ENCODE peak calls at places on chromosomes 2 and 18, in six cellular contexts. Z is gastrocnemius medialis, L is SK-N-SH, K is esophagus squamous epithelium, A is astrocyte, C is cardiac muscle cell. D is an unnamed sample.

GRCh38 chr18:4870177-4870773 is 326.8 kb downstream of the AKAIN1 start:
- DNase-seq in Z (no peak), K (no peak), L (no peak), A (no peak), C (no peak), D (peak; percentile 40)

GRCh38 chr2:113103958-113104627 is 23.3 kb upstream of the IL1RN start:
- DNase-seq in L (no peak), Z (no peak), A (peak; percentile 18), K (no peak), C (no peak), D (peak; percentile 11)

GRCh38 chr2:210461401-210461800 is 15.2 kb downstream of the LANCL1 start:
- DNase-seq in Z (no peak), A (no peak), C (no peak), K (no peak), L (no peak), D (no peak)

GRCh38 chr2:53202063-53202462 is 565.5 kb upstream of the CHAC2 start:
- DNase-seq in K (no peak), Z (no peak), A (peak; percentile 90), L (no peak), C (peak; percentile 32), D (peak; percentile 89)

GRCh38 chr2:207341114-207341750 is 175.5 kb upstream of the KLF7 start:
- DNase-seq in C (no peak), Z (no peak), A (no peak), L (peak; percentile 55), K (no peak), D (no peak)

GRCh38 chr2:55418072-55418471 is 1.6 kb downstream of the CCDC88A start:
- DNase-seq in K (no peak), A (no peak), C (no peak), L (no peak), Z (no peak), D (no peak)

GRCh38 chr2:8728305-8729015 is 46.6 kb downstream of the ID2 start:
- DNase-seq in Z (no peak), A (no peak), K (no peak), L (no peak), C (no peak), D (no peak)

GRCh38 chr2:135149251-135149650 is 97.2 kb downstream of the RAB3GAP1 start:
- DNase-seq in K (no peak), C (no peak), L (no peak), A (peak; percentile 30), Z (no peak), D (peak; percentile 37)

GRCh38 chr2:43088148-43089073 is 138.0 kb downstream of the ZFP36L2 start:
- DNase-seq in Z (no peak), A (no peak), C (no peak), K (no peak), L (no peak), D (no peak)

GRCh38 chr18:31424383-31424988 is 23.1 kb upstream of the DSG3 start:
- DNase-seq in Z (no peak), K (no peak), C (peak; percentile 71), A (peak; percentile 37), L (peak; percentile 16), D (no peak)

GRCh38 chr2:102226612-102227351 is 40.0 kb downstream of the IL1RL2 start:
- DNase-seq in C (no peak), Z (no peak), A (no peak), L (no peak), K (no peak), D (no peak)

GRCh38 chr2:176115883-176116813 is at the start of gene HOXD10:
- DNase-seq in Z (no peak), K (no peak), C (no peak), A (no peak), L (peak; percentile 90), D (no peak)

GRCh38 chr2:42926438-42927333 is 134.3 kb upstream of the HAAO start:
- DNase-seq in C (no peak), K (no peak), Z (peak; percentile 43), L (no peak), A (no peak), D (no peak)

GRCh38 chr2:69017876-69018275 is 4.9 kb downstream of the ANTXR1 start:
- DNase-seq in L (no peak), K (no peak), C (peak; percentile 20), A (no peak), Z (no peak), D (no peak)

GRCh38 chr2:61786876-61787275 is 67.0 kb downstream of the FAM161A start:
- DNase-seq in C (no peak), A (no peak), L (no peak), Z (no peak), K (no peak), D (no peak)

GRCh38 chr2:158921599-158922408 is 46.6 kb upstream of the TANC1 start:
- DNase-seq in L (no peak), C (no peak), Z (no peak), K (no peak), A (no peak), D (no peak)

GRCh38 chr2:223856021-223856420 is 18.6 kb upstream of the AP1S3 start:
- DNase-seq in A (no peak), K (no peak), C (no peak), Z (no peak), L (no peak), D (no peak)
- H3K4me1 ChIP-seq in A (peaks cover 15% of the 10 kb centered on the region), K (peaks cover 6% of the 10 kb centered on the region), C (no peaks in the 10 kb centered on the region), Z (no peaks in the 10 kb centered on the region), L (no peaks in the 10 kb centered on the region), D (peaks cover 5% of the 10 kb centered on the region)

GRCh38 chr2:157628282-157628531 is 457 bp downstream of the ACVR1C start:
- DNase-seq in C (no peak), K (no peak), Z (no peak), A (no peak), L (no peak), D (no peak)
- TF ChIP-seq CTCF in C (no peak), K (no peak), Z (no peak), A (no peak), L (no peak), D (no peak)

DNA sequence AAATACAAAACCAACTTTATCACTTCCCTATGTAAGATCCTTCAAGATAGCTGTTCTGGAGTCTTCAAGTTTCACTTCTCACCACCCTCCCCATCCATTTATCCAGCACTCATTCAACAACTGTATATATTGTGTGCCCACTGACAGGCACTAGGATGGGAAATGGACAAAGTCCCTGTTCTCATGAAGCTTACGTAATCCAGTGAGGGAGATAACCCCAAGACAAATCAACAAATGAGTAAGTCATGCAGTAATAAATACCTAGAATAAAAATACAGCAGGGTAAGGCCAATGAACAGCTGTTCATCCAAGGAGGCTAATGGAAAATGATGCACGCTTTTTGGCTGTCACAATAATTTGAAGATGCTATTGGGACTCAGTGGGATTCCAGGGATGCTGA is 133.8 kb downstream of the MEMO1 start:
- DNase-seq in A (no peak), K (no peak), C (no peak), Z (no peak), L (no peak), D (no peak)
- H3K4me1 ChIP-seq in A (no peaks in the 10 kb centered on the region), K (no peaks in the 10 kb centered on the region), C (peaks cover 7% of the 10 kb centered on the region), Z (no peaks in the 10 kb centered on the region), L (no peaks in the 10 kb centered on the region), D (no peaks in the 10 kb centered on the region)

GRCh38 chr2:100246163-100247145 is 75.8 kb downstream of the LONRF2 start:
- DNase-seq in L (peak; percentile 49), Z (no peak), C (no peak), K (no peak), A (no peak), D (no peak)
- TF ChIP-seq CTCF in L (peak; percentile 48), Z (no peak), C (peak; percentile 41), K (peak; percentile 25), A (peak; percentile 44), D (peak; percentile 31)

GRCh38 chr2:181307203-181307991 is 149.8 kb upstream of the ITGA4 start:
- DNase-seq in C (no peak), A (no peak), Z (no peak), K (no peak), L (no peak), D (no peak)
- H3K4me1 ChIP-seq in C (peaks cover 5% of the 10 kb centered on the region), A (no peaks in the 10 kb centered on the region), Z (no peaks in the 10 kb centered on the region), K (peaks cover 8% of the 10 kb centered on the region), L (no peaks in the 10 kb centered on the region), D (no peaks in the 10 kb centered on the region)

DNA sequence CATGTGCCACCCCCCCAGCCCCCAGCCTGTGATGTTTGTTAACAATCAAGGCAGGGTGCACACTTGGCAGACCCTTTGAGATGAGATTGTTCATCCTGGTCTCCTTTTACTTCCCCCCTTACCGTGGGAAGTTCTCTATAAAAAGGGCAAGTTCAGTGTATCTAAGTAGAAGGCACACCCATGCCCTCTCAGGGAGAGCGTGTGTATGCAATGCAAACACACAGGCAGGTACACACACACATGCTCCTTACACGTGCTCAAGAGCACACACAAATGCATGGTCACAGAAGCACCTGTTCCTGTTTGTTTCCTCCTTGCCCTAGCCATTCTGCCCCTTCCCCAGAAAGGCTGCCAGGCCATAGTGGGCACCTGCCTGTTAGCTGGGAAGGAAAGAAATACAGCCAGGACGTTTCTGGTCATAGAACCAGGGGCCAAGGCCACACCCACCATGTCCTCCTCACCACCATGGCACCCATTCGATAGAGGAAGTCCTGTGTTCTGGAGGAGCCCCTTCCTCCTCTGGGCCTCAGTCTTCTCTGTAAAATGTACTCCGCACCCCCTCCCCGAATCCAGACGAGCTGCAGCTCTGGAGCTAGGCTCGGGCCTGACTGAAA is 3.1 kb downstream of the ATOH8 start:
- DNase-seq in K (no peak), C (no peak), Z (no peak), A (no peak), L (no peak), D (no peak)
- TF ChIP-seq CTCF in K (no peak), C (no peak), Z (no peak), A (no peak), L (no peak), D (no peak)

GRCh38 chr2:168245074-168245825 is 2.1 kb downstream of the STK39 start:
- DNase-seq in A (no peak), K (no peak), L (no peak), C (no peak), Z (no peak), D (no peak)
- H3K4me1 ChIP-seq in A (peaks cover 15% of the 10 kb centered on the region), K (peaks cover 76% of the 10 kb centered on the region), L (peaks cover 24% of the 10 kb centered on the region), C (peaks cover 45% of the 10 kb centered on the region), Z (peaks cover 3% of the 10 kb centered on the region), D (peaks cover 21% of the 10 kb centered on the region)

GRCh38 chr18:35936951-35937350 is 35.5 kb upstream of the RMP24 start:
- DNase-seq in A (no peak), L (no peak), Z (no peak), K (no peak), C (no peak), D (no peak)

GRCh38 chr18:35941299-35941698 is 31.2 kb upstream of the RMP24 start:
- DNase-seq in A (no peak), L (no peak), Z (no peak), K (no peak), C (no peak), D (no peak)

GRCh38 chr18:35938158-35938557 is 34.3 kb upstream of the RMP24 start:
- DNase-seq in K (no peak), Z (no peak), L (no peak), A (peak; percentile 56), C (no peak), D (peak; percentile 24)

GRCh38 chr18:35938562-35938961 is 33.9 kb upstream of the RMP24 start:
- DNase-seq in Z (no peak), A (peak; percentile 10), C (no peak), K (no peak), L (no peak), D (no peak)

GRCh38 chr18:35939166-35939565 is 33.3 kb upstream of the RMP24 start:
- DNase-seq in K (no peak), L (no peak), C (peak; percentile 46), A (no peak), Z (no peak), D (no peak)
- TF ChIP-seq CTCF in K (no peak), L (peak; percentile 16), C (peak; percentile 49), A (no peak), Z (no peak), D (peak; percentile 36)